ENCODE peak calls at places on chromosomes 7 and 10, in six cellular contexts. O is cardiac muscle cell, W is hepatocyte, C is neuronal stem cell, X is Panc1, H is tibial artery. R is an unnamed sample.

GRCh38 chr7:70674268-70675025 is 457.5 kb upstream of the GALNT17 start:
- DNase-seq in O (no peak), W (no peak), C (no peak), H (no peak), X (no peak), R (no peak)

GRCh38 chr7:50669890-50670289 is 104.7 kb upstream of the DDC start:
- DNase-seq in H (no peak), X (no peak), C (no peak), W (no peak), O (no peak), R (no peak)

GRCh38 chr7:141649865-141650499 is 52.0 kb downstream of the DENND11 start:
- DNase-seq in C (peak), X (peak), H (peak), W (peak), O (peak), R (peak)

GRCh38 chr10:63795461-63795860 is 274.3 kb downstream of the REEP3 start:
- DNase-seq in O (no peak), W (no peak), H (no peak), C (no peak), X (no peak), R (no peak)

GRCh38 chr10:119449210-119449584 is 93.3 kb downstream of the RGS10 start:
- DNase-seq in C (no peak), X (no peak), W (no peak), H (no peak), O (no peak), R (no peak)

GRCh38 chr10:121406823-121407545 is 191.3 kb downstream of the FGFR2 start:
- DNase-seq in W (no peak), C (no peak), H (peak), X (no peak), O (no peak), R (no peak)

GRCh38 chr10:77456414-77456813 is 181.2 kb downstream of the KCNMA1 start:
- DNase-seq in H (no peak), X (no peak), O (no peak), W (no peak), C (no peak), R (no peak)

GRCh38 chr10:95392711-95393164 is 101.9 kb upstream of the PDLIM1 start:
- DNase-seq in O (no peak), C (no peak), X (no peak), H (peak), W (no peak), R (no peak)

GRCh38 chr7:154789404-154789803 is 213.5 kb downstream of the PAXIP1 start:
- DNase-seq in W (peak), C (peak), O (peak), X (no peak), H (no peak), R (no peak)

GRCh38 chr10:100043796-100044195 is 34.0 kb upstream of the DNMBP start:
- DNase-seq in C (no peak), O (no peak), W (peak), X (no peak), H (peak), R (no peak)

GRCh38 chr7:128919881-128920789 is 9.6 kb upstream of the KCP start:
- DNase-seq in W (no peak), O (no peak), H (no peak), C (no peak), X (no peak), R (no peak)

GRCh38 chr10:99630439-99630838 is 10.2 kb upstream of the SLC25A28 start:
- DNase-seq in W (peak), O (no peak), C (no peak), X (no peak), H (no peak), R (peak)

GRCh38 chr7:39589323-39590111 is 23.3 kb downstream of the YAE1 start:
- DNase-seq in O (peak), H (no peak), W (peak), C (peak), X (no peak), R (no peak)

GRCh38 chr10:95314519-95314918 is 23.7 kb upstream of the PDLIM1 start:
- DNase-seq in C (no peak), H (no peak), X (no peak), W (no peak), O (no peak), R (no peak)

GRCh38 chr10:86598151-86598550 is 56.2 kb upstream of the OPN4 start:
- DNase-seq in X (no peak), O (no peak), C (no peak), H (no peak), W (no peak), R (no peak)

GRCh38 chr7:42445691-42446090 is 208.7 kb upstream of the GLI3 start:
- DNase-seq in C (no peak), X (no peak), W (no peak), O (no peak), H (no peak), R (no peak)

GRCh38 chr10:112804036-112804435 is 146.0 kb upstream of the TCF7L2 start:
- DNase-seq in O (peak), H (no peak), W (peak), C (no peak), X (no peak), R (peak)

GRCh38 chr10:69657417-69657816 is 27.4 kb downstream of the FAM241B start:
- DNase-seq in C (no peak), X (no peak), H (no peak), W (no peak), O (peak), R (no peak)

GRCh38 chr10:25682203-25682950 is 251.7 kb upstream of the MYO3A start:
- DNase-seq in W (peak), O (peak), C (peak), H (no peak), X (no peak), R (peak)

GRCh38 chr10:19853839-19854238 is 37.6 kb downstream of the PLXDC2 start:
- DNase-seq in H (no peak), W (no peak), C (no peak), X (no peak), O (no peak), R (no peak)

GRCh38 chr7:117750612-117751563 is 122.4 kb downstream of the CTTNBP2 start:
- DNase-seq in O (peak), C (peak), W (peak), X (no peak), H (no peak), R (no peak)

GRCh38 chr10:3783313-3783689 is 1.7 kb downstream of the KLF6 start:
- DNase-seq in W (peak), X (no peak), H (peak), C (no peak), O (peak), R (no peak)

GRCh38 chr10:110221721-110222261 is 14.4 kb downstream of the MXI1 start:
- DNase-seq in W (peak), X (no peak), O (peak), H (peak), C (peak), R (no peak)

GRCh38 chr7:158394936-158395335 is 192.7 kb downstream of the PTPRN2 start:
- DNase-seq in W (peak), C (peak), O (peak), X (no peak), H (no peak), R (no peak)

GRCh38 chr7:33346055-33346454 is 216.7 kb downstream of the BBS9 start:
- DNase-seq in W (no peak), X (no peak), H (no peak), O (no peak), C (no peak), R (no peak)

GRCh38 chr10:112912441-112912911 is 37.6 kb upstream of the TCF7L2 start:
- DNase-seq in C (no peak), O (no peak), W (no peak), H (peak), X (no peak), R (no peak)

GRCh38 chr7:148290451-148291005 is 300.0 kb upstream of the C7orf33 start:
- DNase-seq in X (no peak), H (no peak), W (no peak), O (no peak), C (no peak), R (no peak)

GRCh38 chr7:131238260-131238940 is 89.3 kb upstream of the MKLN1 start:
- DNase-seq in W (peak), C (no peak), X (no peak), O (no peak), H (no peak), R (no peak)

GRCh38 chr10:125284875-125285597 is 124.7 kb upstream of the CTBP2 start:
- DNase-seq in H (no peak), X (no peak), O (no peak), W (no peak), C (no peak), R (no peak)

GRCh38 chr7:41997151-41997550 is 239.9 kb downstream of the GLI3 start:
- DNase-seq in H (no peak), X (no peak), O (no peak), C (no peak), W (no peak), R (no peak)

GRCh38 chr10:91880310-91880709 is 29.0 kb downstream of the FGFBP3 start:
- DNase-seq in O (no peak), H (peak), C (peak), W (peak), X (no peak), R (peak)

GRCh38 chr7:44796034-44796503 is 412 bp upstream of the PPIA start:
- DNase-seq in H (no peak), W (no peak), O (peak), X (no peak), C (no peak), R (no peak)

GRCh38 chr10:73186266-73186665 is 18.3 kb downstream of the FAM149B1 start:
- DNase-seq in X (no peak), W (no peak), H (no peak), O (no peak), C (no peak), R (no peak)

GRCh38 chr7:114345494-114345893 is 69.1 kb upstream of the FOXP2 start:
- DNase-seq in W (no peak), X (no peak), O (no peak), H (no peak), C (no peak), R (no peak)

GRCh38 chr10:101071266-101071884 is 9.6 kb downstream of the KAZALD1 start:
- DNase-seq in X (no peak), O (no peak), C (no peak), W (no peak), H (no peak), R (no peak)

GRCh38 chr7:122055072-122055471 is 89.0 kb downstream of the AASS start:
- DNase-seq in W (no peak), H (no peak), X (no peak), O (no peak), C (no peak), R (no peak)
- H3K4me3 ChIP-seq in W (no peak), H (no peak), X (no peak), O (no peak), C (no peak), R (no peak)

DNA sequence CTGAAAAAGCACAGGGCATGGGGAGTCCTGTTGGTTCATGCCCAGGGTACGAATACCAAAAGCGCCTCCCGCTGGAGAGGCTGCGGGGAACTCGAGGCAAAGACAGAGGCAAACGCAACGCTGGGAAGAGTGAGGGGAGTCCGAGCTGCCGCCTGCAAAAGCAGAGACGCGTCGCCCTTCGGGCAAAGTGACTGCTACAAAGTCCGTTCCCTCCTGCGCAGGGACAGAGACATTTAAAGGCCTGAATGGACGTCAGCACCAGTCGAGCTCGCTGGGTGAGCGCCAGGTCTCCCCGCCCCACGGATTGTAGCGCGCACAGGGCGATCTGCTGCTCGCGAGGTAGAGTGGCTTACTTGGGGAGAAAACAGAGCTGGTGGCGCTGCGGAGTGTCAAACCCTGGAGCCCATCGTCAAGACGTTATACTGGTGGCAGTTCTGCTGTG is 732.8 kb downstream of the ZWINT start:
- DNase-seq in X (no peak), W (peak), C (peak), O (peak), H (no peak), R (no peak)
- H3K4me3 ChIP-seq in X (no peak), W (peak), C (peak), O (peak), H (no peak), R (no peak)

DNA sequence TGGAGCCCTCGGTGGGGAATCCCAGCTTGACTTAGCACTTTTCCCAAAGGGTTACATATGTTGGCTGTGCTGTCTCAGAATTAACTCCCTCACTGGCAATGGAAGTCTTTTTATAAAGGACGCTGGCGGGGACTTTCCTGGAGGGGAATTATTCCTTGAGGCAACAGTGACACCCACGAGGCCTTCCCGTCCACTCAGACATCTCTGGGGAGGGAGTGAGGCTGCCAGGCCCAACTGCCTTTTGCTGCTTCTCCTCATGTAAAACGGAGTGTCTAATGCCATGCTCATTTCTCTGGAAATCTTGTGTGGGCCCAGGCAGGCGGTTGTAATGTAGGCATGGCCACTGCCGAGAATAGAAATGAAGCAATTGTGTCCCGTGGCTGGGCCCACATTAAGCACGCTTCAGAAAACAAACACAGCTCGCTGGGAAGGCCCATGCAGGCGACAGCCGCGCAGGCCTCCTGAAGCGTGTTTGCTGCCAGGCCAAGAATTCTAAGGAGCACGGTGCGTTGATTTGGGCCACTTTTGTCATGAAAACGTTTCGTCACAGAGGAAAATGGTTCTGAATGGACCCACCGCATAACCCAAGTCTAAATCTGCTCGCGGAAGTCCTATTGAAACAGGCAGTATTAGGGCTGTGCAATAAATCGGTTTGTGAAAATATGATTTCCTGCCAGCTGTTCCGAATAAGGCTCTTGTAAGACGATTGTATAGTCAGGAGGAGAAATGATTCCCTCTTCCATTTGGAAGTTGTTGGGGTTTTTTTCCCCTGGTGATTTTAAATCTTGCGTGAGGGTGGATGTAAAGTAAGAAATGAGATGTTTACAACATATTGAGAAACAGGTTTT is 104.1 kb upstream of the CHST15 start:
- DNase-seq in H (peak), X (no peak), O (no peak), C (no peak), W (no peak), R (no peak)
- H3K4me3 ChIP-seq in H (no peak), X (no peak), O (no peak), C (no peak), W (no peak), R (no peak)

GRCh38 chr7:100835903-100836811 is 8.8 kb upstream of the EPHB4 start:
- DNase-seq in X (no peak), C (peak), H (peak), O (no peak), W (peak), R (no peak)
- H3K4me3 ChIP-seq in X (no peak), C (no peak), H (no peak), O (no peak), W (no peak), R (no peak)

DNA sequence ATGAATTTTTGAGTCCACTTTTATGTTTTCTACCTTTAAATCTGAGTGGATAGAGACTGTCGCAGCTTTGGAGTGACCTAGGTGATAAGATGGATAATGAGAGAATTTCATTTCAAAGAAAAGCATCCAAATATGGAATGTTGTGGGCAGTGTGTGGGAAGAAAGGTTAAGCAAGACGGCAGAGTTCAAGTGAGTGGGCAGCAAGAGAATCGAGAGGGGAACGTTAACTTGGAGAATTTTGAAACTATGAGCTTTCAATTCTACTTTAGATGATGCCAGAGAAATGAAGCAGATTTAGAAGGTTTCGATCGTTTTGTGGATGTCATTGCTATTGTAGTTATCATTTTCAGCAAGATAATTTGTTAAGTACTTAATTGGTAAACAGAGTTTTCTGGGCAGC is 73.0 kb downstream of the XRCC2 start:
- DNase-seq in O (no peak), H (no peak), C (no peak), X (no peak), W (no peak), R (no peak)
- H3K4me3 ChIP-seq in O (no peak), H (no peak), C (no peak), X (no peak), W (no peak), R (no peak)

DNA sequence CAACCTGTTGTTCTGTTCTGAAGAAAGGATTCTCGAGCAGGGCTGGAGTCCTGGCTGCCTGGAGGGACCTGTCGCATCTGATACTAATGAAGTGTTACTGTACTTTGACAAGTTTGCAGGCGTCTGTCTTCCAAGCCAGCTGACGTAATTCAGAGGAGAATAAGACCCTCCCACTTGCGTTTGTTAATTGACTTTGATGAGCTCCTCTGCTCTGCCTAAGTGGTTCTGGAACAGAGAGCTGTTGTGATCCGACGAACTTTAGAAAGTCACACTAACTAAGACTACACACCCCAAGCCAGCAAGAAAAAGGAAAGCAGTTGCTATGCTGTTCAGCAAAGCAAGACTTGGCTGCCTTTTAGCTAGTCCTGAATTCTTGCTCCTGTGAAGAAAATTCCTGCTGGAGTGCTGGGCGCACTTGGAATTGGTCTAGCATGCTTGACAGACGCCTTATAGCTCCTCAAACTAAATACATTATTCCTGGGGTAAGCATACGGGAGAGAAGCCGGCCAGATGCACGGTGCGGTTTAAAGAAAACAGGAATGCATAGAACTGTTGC is 200.3 kb downstream of the CACNB2 start:
- DNase-seq in O (peak), H (no peak), W (no peak), C (no peak), X (no peak), R (no peak)
- H3K4me3 ChIP-seq in O (peak), H (peak), W (no peak), C (no peak), X (no peak), R (no peak)

GRCh38 chr7:151189038-151189437 is 2.0 kb upstream of the ASB10 start:
- DNase-seq in W (no peak), X (no peak), C (no peak), H (no peak), O (no peak), R (no peak)

GRCh38 chr7:151188252-151188542 is 1.1 kb upstream of the ASB10 start:
- DNase-seq in H (no peak), W (no peak), X (no peak), C (no peak), O (no peak), R (no peak)

GRCh38 chr7:151186640-151187408 is at the start of gene ASB10:
- DNase-seq in O (no peak), W (no peak), C (no peak), H (no peak), X (no peak), R (no peak)

GRCh38 chr7:151185762-151186639 is 1.0 kb downstream of the ASB10 start:
- DNase-seq in H (no peak), C (no peak), X (no peak), O (no peak), W (no peak), R (no peak)

GRCh38 chr7:151187409-151188251 is 580 bp upstream of the ASB10 start:
- DNase-seq in H (no peak), O (no peak), C (no peak), W (no peak), X (no peak), R (no peak)
- H3K4me3 ChIP-seq in H (no peak), O (no peak), C (no peak), W (no peak), X (no peak), R (no peak)

DNA sequence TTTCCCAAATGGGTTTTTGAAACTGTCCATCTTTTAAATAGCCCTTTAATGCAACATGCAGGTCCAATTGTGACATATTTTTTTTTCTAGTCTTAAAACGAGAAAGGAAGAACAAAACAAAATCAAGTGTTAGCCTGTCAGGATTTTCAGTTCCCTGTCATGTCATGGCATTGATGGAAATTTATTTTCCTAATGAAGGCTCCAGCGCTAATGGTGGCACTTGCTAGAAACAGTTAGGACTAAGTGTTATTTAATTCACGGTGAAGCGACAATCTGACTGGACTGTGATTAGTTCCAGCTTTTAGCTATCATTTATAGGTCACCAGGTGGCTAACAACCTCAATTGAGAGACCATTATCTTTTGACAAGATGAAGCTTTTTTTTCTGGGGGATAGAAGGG is 181.6 kb downstream of the MYOF start:
- DNase-seq in X (no peak), H (no peak), O (no peak), W (no peak), C (no peak), R (no peak)
- H3K4me3 ChIP-seq in X (no peak), H (no peak), O (no peak), W (no peak), C (no peak), R (no peak)